ENCODE peak calls at places on chromosome 19, in eight cellular contexts. One of them, this sample, is unnamed.

GRCh38 chr19:33214621-33215020 is 11.0 kb downstream of the SLC7A10 start:
- DNase-seq in IMR-90: peak
- DNase-seq in neural progenitor cell: peak
- DNase-seq in HCT116: no peak
- DNase-seq in endodermal cell: peak
- DNase-seq in CD4-positive, alpha-beta memory T cell: no peak
- DNase-seq in PC-3: peak
- DNase-seq in pancreas: no peak
- DNase-seq in this sample: no peak

GRCh38 chr19:20333508-20333907 is 166.5 kb downstream of the ZNF486 start:
- DNase-seq in IMR-90: no peak
- DNase-seq in neural progenitor cell: no peak
- DNase-seq in HCT116: no peak
- DNase-seq in endodermal cell: no peak
- DNase-seq in CD4-positive, alpha-beta memory T cell: no peak
- DNase-seq in PC-3: no peak
- DNase-seq in pancreas: no peak
- DNase-seq in this sample: no peak

GRCh38 chr19:50531171-50531612 is 17.5 kb upstream of the ASPDH start:
- DNase-seq in IMR-90: no peak
- DNase-seq in neural progenitor cell: no peak
- DNase-seq in HCT116: no peak
- DNase-seq in endodermal cell: peak
- DNase-seq in CD4-positive, alpha-beta memory T cell: no peak
- DNase-seq in PC-3: peak
- DNase-seq in pancreas: no peak
- DNase-seq in this sample: no peak

GRCh38 chr19:46748325-46749109 is 2.3 kb upstream of the STRN4 start:
- DNase-seq in IMR-90: peak
- DNase-seq in neural progenitor cell: peak
- DNase-seq in HCT116: no peak
- DNase-seq in endodermal cell: peak
- DNase-seq in CD4-positive, alpha-beta memory T cell: peak
- DNase-seq in PC-3: peak
- DNase-seq in pancreas: peak
- DNase-seq in this sample: no peak

GRCh38 chr19:31348416-31349159 is 648 bp downstream of the TSHZ3 start:
- DNase-seq in IMR-90: no peak
- DNase-seq in neural progenitor cell: peak
- DNase-seq in HCT116: no peak
- DNase-seq in endodermal cell: peak
- DNase-seq in CD4-positive, alpha-beta memory T cell: no peak
- DNase-seq in PC-3: no peak
- DNase-seq in pancreas: no peak
- DNase-seq in this sample: no peak

GRCh38 chr19:17722655-17723240 is 3.5 kb downstream of the MAP1S start:
- DNase-seq in IMR-90: no peak
- DNase-seq in neural progenitor cell: no peak
- DNase-seq in HCT116: no peak
- DNase-seq in endodermal cell: no peak
- DNase-seq in CD4-positive, alpha-beta memory T cell: no peak
- DNase-seq in PC-3: no peak
- DNase-seq in pancreas: no peak
- DNase-seq in this sample: no peak

GRCh38 chr19:47613165-47614146 is 4.5 kb downstream of the BICRA start:
- DNase-seq in IMR-90: peak
- DNase-seq in neural progenitor cell: peak
- DNase-seq in HCT116: no peak
- DNase-seq in endodermal cell: peak
- DNase-seq in CD4-positive, alpha-beta memory T cell: no peak
- DNase-seq in PC-3: no peak
- DNase-seq in pancreas: no peak
- DNase-seq in this sample: no peak

GRCh38 chr19:42330521-42330835 is 5.0 kb downstream of the MEGF8 start:
- DNase-seq in IMR-90: no peak
- DNase-seq in neural progenitor cell: no peak
- DNase-seq in HCT116: no peak
- DNase-seq in endodermal cell: no peak
- DNase-seq in CD4-positive, alpha-beta memory T cell: no peak
- DNase-seq in PC-3: no peak
- DNase-seq in pancreas: no peak
- DNase-seq in this sample: no peak

GRCh38 chr19:35381318-35381717 is 10.4 kb downstream of the GPR42 start:
- DNase-seq in IMR-90: no peak
- DNase-seq in neural progenitor cell: no peak
- DNase-seq in HCT116: no peak
- DNase-seq in endodermal cell: no peak
- DNase-seq in CD4-positive, alpha-beta memory T cell: no peak
- DNase-seq in PC-3: no peak
- DNase-seq in pancreas: no peak
- DNase-seq in this sample: no peak

GRCh38 chr19:7799640-7800355 is 30.2 kb upstream of the EVI5L start:
- DNase-seq in IMR-90: peak
- DNase-seq in neural progenitor cell: peak
- DNase-seq in HCT116: peak
- DNase-seq in endodermal cell: peak
- DNase-seq in CD4-positive, alpha-beta memory T cell: peak
- DNase-seq in PC-3: peak
- DNase-seq in pancreas: peak
- DNase-seq in this sample: peak

GRCh38 chr19:18254546-18255500 is 19.4 kb downstream of the IQCN start:
- DNase-seq in IMR-90: no peak
- DNase-seq in neural progenitor cell: no peak
- DNase-seq in HCT116: no peak
- DNase-seq in endodermal cell: peak
- DNase-seq in CD4-positive, alpha-beta memory T cell: no peak
- DNase-seq in PC-3: peak
- DNase-seq in pancreas: no peak
- DNase-seq in this sample: no peak

GRCh38 chr19:34828156-34828555 is 55.1 kb upstream of the ZNF599 start:
- DNase-seq in IMR-90: no peak
- DNase-seq in neural progenitor cell: no peak
- DNase-seq in HCT116: no peak
- DNase-seq in endodermal cell: no peak
- DNase-seq in CD4-positive, alpha-beta memory T cell: no peak
- DNase-seq in PC-3: no peak
- DNase-seq in pancreas: no peak
- DNase-seq in this sample: no peak

GRCh38 chr19:19098703-19099632 is 35.2 kb downstream of the SLC25A42 start:
- DNase-seq in IMR-90: no peak
- DNase-seq in neural progenitor cell: no peak
- DNase-seq in HCT116: no peak
- DNase-seq in endodermal cell: no peak
- DNase-seq in CD4-positive, alpha-beta memory T cell: no peak
- DNase-seq in PC-3: no peak
- DNase-seq in pancreas: no peak
- DNase-seq in this sample: no peak

GRCh38 chr19:34712606-34713261 is 21.3 kb upstream of the ZNF181 start:
- DNase-seq in IMR-90: peak
- DNase-seq in neural progenitor cell: peak
- DNase-seq in HCT116: peak
- DNase-seq in endodermal cell: peak
- DNase-seq in CD4-positive, alpha-beta memory T cell: peak
- DNase-seq in PC-3: peak
- DNase-seq in pancreas: peak
- DNase-seq in this sample: peak

GRCh38 chr19:46815833-46816627 is 27.6 kb upstream of the SLC1A5 start:
- DNase-seq in IMR-90: no peak
- DNase-seq in neural progenitor cell: no peak
- DNase-seq in HCT116: peak
- DNase-seq in endodermal cell: no peak
- DNase-seq in CD4-positive, alpha-beta memory T cell: no peak
- DNase-seq in PC-3: no peak
- DNase-seq in pancreas: no peak
- DNase-seq in this sample: no peak

GRCh38 chr19:46373573-46374359 is 26.9 kb downstream of the PPP5C start:
- DNase-seq in IMR-90: peak
- DNase-seq in neural progenitor cell: peak
- DNase-seq in HCT116: no peak
- DNase-seq in endodermal cell: peak
- DNase-seq in CD4-positive, alpha-beta memory T cell: no peak
- DNase-seq in PC-3: peak
- DNase-seq in pancreas: peak
- DNase-seq in this sample: no peak

GRCh38 chr19:48250290-48251025 is 5.3 kb downstream of the CARD8 start:
- DNase-seq in IMR-90: no peak
- DNase-seq in neural progenitor cell: no peak
- DNase-seq in HCT116: no peak
- DNase-seq in endodermal cell: no peak
- DNase-seq in CD4-positive, alpha-beta memory T cell: no peak
- DNase-seq in PC-3: no peak
- DNase-seq in pancreas: no peak
- DNase-seq in this sample: no peak

GRCh38 chr19:13937479-13938360 is 497 bp downstream of the PODNL1 start:
- DNase-seq in IMR-90: no peak
- DNase-seq in neural progenitor cell: peak
- DNase-seq in HCT116: no peak
- DNase-seq in endodermal cell: no peak
- DNase-seq in CD4-positive, alpha-beta memory T cell: no peak
- DNase-seq in PC-3: no peak
- DNase-seq in pancreas: no peak
- DNase-seq in this sample: no peak

GRCh38 chr19:39115105-39115847 is 10.3 kb upstream of the PAK4 start:
- DNase-seq in IMR-90: no peak
- DNase-seq in neural progenitor cell: no peak
- DNase-seq in HCT116: no peak
- DNase-seq in endodermal cell: no peak
- DNase-seq in CD4-positive, alpha-beta memory T cell: no peak
- DNase-seq in PC-3: no peak
- DNase-seq in pancreas: no peak
- DNase-seq in this sample: no peak

GRCh38 chr19:49553451-49554271 is 25.9 kb downstream of the RCN3 start:
- DNase-seq in IMR-90: peak
- DNase-seq in neural progenitor cell: no peak
- DNase-seq in HCT116: no peak
- DNase-seq in endodermal cell: no peak
- DNase-seq in CD4-positive, alpha-beta memory T cell: peak
- DNase-seq in PC-3: peak
- DNase-seq in pancreas: peak
- DNase-seq in this sample: no peak

GRCh38 chr19:2487780-2488330 is 11.9 kb downstream of the GADD45B start:
- DNase-seq in IMR-90: no peak
- DNase-seq in neural progenitor cell: no peak
- DNase-seq in HCT116: no peak
- DNase-seq in endodermal cell: peak
- DNase-seq in CD4-positive, alpha-beta memory T cell: no peak
- DNase-seq in PC-3: no peak
- DNase-seq in pancreas: no peak
- DNase-seq in this sample: no peak

GRCh38 chr19:44212865-44213346 is 574 bp downstream of the ZNF227 start:
- DNase-seq in IMR-90: peak
- DNase-seq in neural progenitor cell: peak
- DNase-seq in HCT116: no peak
- DNase-seq in endodermal cell: peak
- DNase-seq in CD4-positive, alpha-beta memory T cell: no peak
- DNase-seq in PC-3: peak
- DNase-seq in pancreas: no peak
- DNase-seq in this sample: no peak

GRCh38 chr19:30171795-30172642 is 200.2 kb upstream of the ZNF536 start:
- DNase-seq in IMR-90: no peak
- DNase-seq in neural progenitor cell: no peak
- DNase-seq in HCT116: no peak
- DNase-seq in endodermal cell: no peak
- DNase-seq in CD4-positive, alpha-beta memory T cell: no peak
- DNase-seq in PC-3: no peak
- DNase-seq in pancreas: no peak
- DNase-seq in this sample: no peak

GRCh38 chr19:4088065-4088679 is 21.5 kb upstream of the ZBTB7A start:
- DNase-seq in IMR-90: no peak
- DNase-seq in neural progenitor cell: no peak
- DNase-seq in HCT116: no peak
- DNase-seq in endodermal cell: no peak
- DNase-seq in CD4-positive, alpha-beta memory T cell: no peak
- DNase-seq in PC-3: no peak
- DNase-seq in pancreas: no peak
- DNase-seq in this sample: no peak
- H3K27ac ChIP-seq in IMR-90: no peak
- H3K27ac ChIP-seq in neural progenitor cell: no peak
- H3K27ac ChIP-seq in HCT116: no peak
- H3K27ac ChIP-seq in endodermal cell: no peak
- H3K27ac ChIP-seq in CD4-positive, alpha-beta memory T cell: no peak
- H3K27ac ChIP-seq in PC-3: no peak
- H3K27ac ChIP-seq in pancreas: no peak
- H3K27ac ChIP-seq in this sample: no peak

DNA sequence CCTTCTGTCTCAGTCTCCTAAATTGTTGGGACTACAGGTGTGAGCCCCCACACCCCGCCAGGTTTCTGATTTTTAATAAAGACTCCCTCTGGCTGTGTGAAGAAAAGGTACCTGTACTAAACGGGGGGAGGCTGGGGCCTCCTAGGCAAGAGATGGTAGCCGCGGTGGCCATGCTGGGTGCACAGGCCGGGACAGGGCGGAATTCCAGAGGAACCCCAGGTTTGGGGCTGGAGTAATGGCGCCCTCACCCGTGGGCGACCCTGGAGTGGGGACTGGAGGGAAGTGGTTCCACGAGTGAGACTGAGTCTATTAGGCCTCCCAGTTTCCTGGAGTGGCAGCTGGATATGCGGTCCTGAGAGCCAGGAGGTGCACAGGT is 1.6 kb upstream of the CBARP start:
- DNase-seq in IMR-90: no peak
- DNase-seq in neural progenitor cell: peak
- DNase-seq in HCT116: no peak
- DNase-seq in endodermal cell: no peak
- DNase-seq in CD4-positive, alpha-beta memory T cell: no peak
- DNase-seq in PC-3: no peak
- DNase-seq in pancreas: no peak
- DNase-seq in this sample: no peak
- H3K27ac ChIP-seq in IMR-90: peak
- H3K27ac ChIP-seq in neural progenitor cell: no peak
- H3K27ac ChIP-seq in HCT116: peak
- H3K27ac ChIP-seq in endodermal cell: no peak
- H3K27ac ChIP-seq in CD4-positive, alpha-beta memory T cell: peak
- H3K27ac ChIP-seq in PC-3: no peak
- H3K27ac ChIP-seq in pancreas: peak
- H3K27ac ChIP-seq in this sample: peak

GRCh38 chr19:12890787-12891552 is at the start of gene GCDH:
- DNase-seq in IMR-90: peak
- DNase-seq in neural progenitor cell: peak
- DNase-seq in HCT116: peak
- DNase-seq in endodermal cell: peak
- DNase-seq in CD4-positive, alpha-beta memory T cell: peak
- DNase-seq in PC-3: peak
- DNase-seq in pancreas: peak
- DNase-seq in this sample: peak
- H3K27ac ChIP-seq in IMR-90: peak
- H3K27ac ChIP-seq in neural progenitor cell: peak
- H3K27ac ChIP-seq in HCT116: peak
- H3K27ac ChIP-seq in endodermal cell: peak
- H3K27ac ChIP-seq in CD4-positive, alpha-beta memory T cell: peak
- H3K27ac ChIP-seq in PC-3: no peak
- H3K27ac ChIP-seq in pancreas: peak
- H3K27ac ChIP-seq in this sample: peak

DNA sequence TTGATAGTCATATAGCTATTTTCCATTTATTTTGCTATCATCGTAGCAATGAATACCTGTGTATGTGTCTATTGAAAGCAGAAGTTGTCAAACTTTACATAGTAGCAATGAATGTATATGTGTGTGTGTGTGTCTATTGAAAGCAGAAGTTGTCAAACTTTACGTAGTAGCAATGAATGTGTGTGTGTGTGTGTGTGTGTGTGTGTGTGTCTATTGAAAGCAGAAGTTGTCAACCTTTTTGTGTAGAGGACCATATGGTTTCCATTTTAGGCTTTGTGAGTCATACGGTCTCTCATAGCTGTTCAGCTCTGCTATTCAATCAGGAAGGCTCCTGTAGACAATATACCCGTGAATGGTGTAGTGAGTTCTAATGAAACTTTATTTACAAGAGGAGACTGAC is 20.8 kb downstream of the NLRP4 start:
- DNase-seq in IMR-90: no peak
- DNase-seq in neural progenitor cell: no peak
- DNase-seq in HCT116: no peak
- DNase-seq in endodermal cell: no peak
- DNase-seq in CD4-positive, alpha-beta memory T cell: no peak
- DNase-seq in PC-3: no peak
- DNase-seq in pancreas: no peak
- DNase-seq in this sample: no peak
- H3K27ac ChIP-seq in IMR-90: no peak
- H3K27ac ChIP-seq in neural progenitor cell: no peak
- H3K27ac ChIP-seq in HCT116: no peak
- H3K27ac ChIP-seq in endodermal cell: no peak
- H3K27ac ChIP-seq in CD4-positive, alpha-beta memory T cell: no peak
- H3K27ac ChIP-seq in PC-3: no peak
- H3K27ac ChIP-seq in pancreas: no peak
- H3K27ac ChIP-seq in this sample: no peak